ENCODE peak calls at places on chromosomes 1 and 21, in seven cellular contexts. M is omental fat pad, X is cardiac muscle cell, U is GM20000, V is WTC11, D is mesothelial cell of epicardium, C is suprapubic skin. E is an unnamed sample.

GRCh38 chr1:34754878-34755637 is at the start of gene GJB5:
- DNase-seq in M (no peak), X (no peak), U (no peak), V (peak), D (no peak), C (no peak), E (no peak)

GRCh38 chr1:69433073-69433472 is 134.6 kb upstream of the LRRC7 start:
- DNase-seq in M (no peak), X (no peak), U (no peak), V (no peak), D (no peak), C (no peak), E (no peak)

GRCh38 chr1:18324246-18324645 is 156.5 kb upstream of the KLHDC7A start:
- DNase-seq in M (no peak), X (no peak), U (no peak), V (peak), D (no peak), C (no peak), E (no peak)

GRCh38 chr1:89884718-89885596 is 64.1 kb downstream of the LRRC8D start:
- DNase-seq in M (no peak), X (no peak), U (no peak), V (no peak), D (no peak), C (no peak), E (no peak)

GRCh38 chr1:93608188-93609109 is 73.2 kb downstream of the BCAR3 start:
- DNase-seq in M (no peak), X (no peak), U (no peak), V (no peak), D (no peak), C (no peak), E (no peak)

GRCh38 chr21:22743085-22743484 is 1744.9 kb downstream of the NCAM2 start:
- DNase-seq in M (no peak), X (no peak), U (no peak), V (no peak), D (no peak), C (no peak), E (no peak)

GRCh38 chr1:109906160-109906838 is 4.3 kb upstream of the CSF1 start:
- DNase-seq in M (no peak), X (no peak), U (peak), V (no peak), D (no peak), C (no peak), E (no peak)

GRCh38 chr21:25234857-25235801 is 372.2 kb downstream of the MRPL39 start:
- DNase-seq in M (no peak), X (no peak), U (peak), V (no peak), D (no peak), C (no peak), E (no peak)

GRCh38 chr1:80448081-80448480 is 1352.7 kb upstream of the ADGRL2 start:
- DNase-seq in M (no peak), X (no peak), U (no peak), V (no peak), D (no peak), C (no peak), E (no peak)

GRCh38 chr1:28507247-28507645 is 1.4 kb downstream of the RCC1 start:
- DNase-seq in M (no peak), X (peak), U (no peak), V (no peak), D (no peak), C (no peak), E (no peak)

GRCh38 chr1:21939650-21940374 is 2.7 kb upstream of the HSPG2 start:
- DNase-seq in M (peak), X (peak), U (no peak), V (no peak), D (peak), C (peak), E (no peak)

GRCh38 chr1:6521502-6521901 is 30.0 kb upstream of the PLEKHG5 start:
- DNase-seq in M (no peak), X (no peak), U (no peak), V (no peak), D (no peak), C (no peak), E (no peak)

GRCh38 chr1:55049914-55050278 is 10.5 kb downstream of the PCSK9 start:
- DNase-seq in M (no peak), X (no peak), U (no peak), V (no peak), D (no peak), C (no peak), E (no peak)

GRCh38 chr1:39046811-39047210 is 20.7 kb downstream of the NDUFS5 start:
- DNase-seq in M (no peak), X (peak), U (no peak), V (no peak), D (no peak), C (peak), E (no peak)

GRCh38 chr1:39043513-39043912 is 17.4 kb downstream of the NDUFS5 start:
- DNase-seq in M (no peak), X (no peak), U (no peak), V (no peak), D (no peak), C (peak), E (no peak)

GRCh38 chr1:39047374-39048229 is 21.5 kb downstream of the NDUFS5 start:
- DNase-seq in M (peak), X (peak), U (no peak), V (no peak), D (no peak), C (peak), E (no peak)

GRCh38 chr1:39045231-39045630 is 19.1 kb downstream of the NDUFS5 start:
- DNase-seq in M (no peak), X (no peak), U (no peak), V (no peak), D (no peak), C (peak), E (no peak)

DNA sequence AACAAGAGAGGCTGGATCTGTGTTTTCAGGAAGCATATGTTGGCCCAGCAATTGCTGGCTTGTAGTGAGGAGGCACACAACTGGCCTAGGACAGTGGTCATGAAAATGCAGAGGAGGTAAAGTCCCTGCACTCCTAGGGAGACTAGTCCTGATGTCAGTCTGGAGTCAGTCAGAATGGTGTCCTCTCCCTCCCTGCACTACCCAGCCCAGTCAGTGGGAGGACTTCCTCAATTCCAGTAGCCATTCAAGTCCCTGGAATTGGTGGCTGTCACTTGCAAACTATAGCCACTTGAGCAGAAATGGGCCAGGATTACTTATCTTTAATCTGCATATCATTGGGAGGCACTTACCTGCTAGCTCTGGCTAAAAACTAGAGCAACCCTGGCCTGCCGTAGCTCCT is 18.6 kb downstream of the NDUFS5 start:
- DNase-seq in M (no peak), X (no peak), U (no peak), V (no peak), D (no peak), C (peak), E (no peak)
- TF ChIP-seq CTCF in M (no peak), X (no peak), U (no peak), V (no peak), D (no peak), C (no peak), E (no peak)

GRCh38 chr1:188463919-188464318 is 1635.2 kb downstream of the PLA2G4A start:
- DNase-seq in M (no peak), X (no peak), U (no peak), V (no peak), D (no peak), C (no peak), E (no peak)
- TF ChIP-seq CTCF in M (no peak), X (no peak), U (no peak), V (no peak), D (no peak), C (no peak), E (no peak)

GRCh38 chr1:229842302-229843255 is 216.5 kb downstream of the URB2 start:
- DNase-seq in M (no peak), X (no peak), U (no peak), V (no peak), D (no peak), C (no peak), E (no peak)

GRCh38 chr1:229841230-229841629 is 215.2 kb downstream of the URB2 start:
- DNase-seq in M (no peak), X (no peak), U (peak), V (no peak), D (no peak), C (no peak), E (no peak)

GRCh38 chr1:229844675-229845074 is 218.6 kb downstream of the URB2 start:
- DNase-seq in M (no peak), X (peak), U (no peak), V (no peak), D (no peak), C (no peak), E (no peak)

GRCh38 chr1:229845410-229846138 is 219.5 kb downstream of the URB2 start:
- DNase-seq in M (no peak), X (no peak), U (no peak), V (no peak), D (no peak), C (no peak), E (no peak)

GRCh38 chr1:229843627-229844238 is 217.7 kb downstream of the URB2 start:
- DNase-seq in M (no peak), X (no peak), U (no peak), V (no peak), D (no peak), C (no peak), E (peak)
- TF ChIP-seq CTCF in M (no peak), X (peak), U (peak), V (no peak), D (no peak), C (peak), E (no peak)

GRCh38 chr1:178774263-178774662 is 49.2 kb downstream of the RALGPS2 start:
- DNase-seq in M (no peak), X (peak), U (no peak), V (no peak), D (no peak), C (no peak), E (no peak)
- TF ChIP-seq CTCF in M (no peak), X (peak), U (no peak), V (no peak), D (peak), C (peak), E (peak)

DNA sequence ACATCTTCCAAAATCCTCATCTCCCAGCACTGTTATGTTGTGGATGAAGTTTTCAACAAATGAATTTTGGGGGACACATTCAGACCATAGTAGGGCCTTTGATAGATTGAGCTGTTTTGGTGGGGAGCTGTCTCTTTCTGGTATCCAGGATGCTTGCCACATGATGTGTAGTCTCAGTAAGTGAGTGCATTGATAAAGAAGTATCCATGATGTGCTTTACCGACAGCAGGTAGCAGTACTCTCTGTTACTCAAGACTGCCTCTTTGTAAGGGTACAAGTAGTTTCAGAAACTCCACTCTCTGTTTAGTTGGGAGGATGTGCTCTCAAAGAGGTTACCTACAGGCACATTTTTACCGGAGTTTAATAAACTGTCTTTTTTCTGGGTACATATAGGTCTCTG is 26.5 kb downstream of the DYRK1A start:
- DNase-seq in M (no peak), X (no peak), U (no peak), V (no peak), D (no peak), C (no peak), E (no peak)
- TF ChIP-seq CTCF in M (no peak), X (no peak), U (no peak), V (no peak), D (no peak), C (no peak), E (no peak)

GRCh38 chr1:235270625-235271024 is 57.4 kb downstream of the ARID4B start:
- DNase-seq in M (no peak), X (no peak), U (no peak), V (no peak), D (no peak), C (no peak), E (no peak)
- TF ChIP-seq CTCF in M (no peak), X (peak), U (no peak), V (no peak), D (no peak), C (no peak), E (no peak)

DNA sequence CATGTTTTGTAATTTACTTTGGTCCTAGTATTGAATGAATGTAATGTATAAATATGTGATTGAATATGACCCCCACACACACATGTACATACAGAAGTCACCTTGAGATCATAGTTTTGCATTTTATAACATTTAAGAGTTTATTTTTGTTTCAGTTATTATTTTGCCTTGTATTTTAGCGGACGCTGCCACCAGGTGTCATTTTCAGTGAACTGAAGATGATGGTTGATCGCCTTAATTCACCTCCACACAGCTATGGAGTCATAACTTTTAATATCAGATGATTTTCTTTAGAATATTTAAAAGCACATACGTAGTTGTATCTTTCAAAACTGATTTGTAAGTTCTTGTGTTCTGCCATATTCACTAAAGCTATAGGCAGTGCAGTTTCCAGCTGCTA is 130.4 kb downstream of the DYRK1A start:
- DNase-seq in M (no peak), X (no peak), U (no peak), V (no peak), D (no peak), C (no peak), E (no peak)
- TF ChIP-seq CTCF in M (no peak), X (peak), U (no peak), V (no peak), D (no peak), C (no peak), E (no peak)